ENCODE peak calls at places on chromosome X, in six cellular contexts. K, J, G, A, F and D are unnamed samples.
A peak's percentile ranks its signal among the peaks of the same experiment; 100 is the strongest.

GRCh38 chrX:33142331-33142730 is 69.0 kb downstream of the DMD start:
- DNase-seq in K (peak; percentile 53), J (no peak), G (no peak), A (no peak), F (no peak), D (no peak)

GRCh38 chrX:41922694-41923171 is 621 bp downstream of the CASK start:
- DNase-seq in K (no peak), J (peak; percentile 34), G (peak; percentile 17), A (peak; percentile 15), F (peak; percentile 29), D (peak; percentile 22)

GRCh38 chrX:259692-260355 is 21.4 kb upstream of the PLCXD1 start:
- DNase-seq in K (no peak), J (no peak), G (peak; percentile 36), A (no peak), F (peak; percentile 65), D (no peak)

GRCh38 chrX:41543022-41543421 is 95.9 kb downstream of the NYX start:
- DNase-seq in K (no peak), J (no peak), G (no peak), A (no peak), F (no peak), D (no peak)

GRCh38 chrX:29652484-29652883 is 562.9 kb upstream of the MAGEB2 start:
- DNase-seq in K (peak; percentile 47), J (no peak), G (no peak), A (no peak), F (no peak), D (no peak)

GRCh38 chrX:118189628-118190027 is 73.0 kb upstream of the KLHL13 start:
- DNase-seq in K (no peak), J (no peak), G (no peak), A (no peak), F (no peak), D (no peak)

GRCh38 chrX:1491851-1492349 is 39.2 kb upstream of the ASMTL start:
- DNase-seq in K (peak; percentile 36), J (no peak), G (no peak), A (peak; percentile 51), F (no peak), D (peak; percentile 37)

GRCh38 chrX:150454508-150455219 is 91.5 kb downstream of the MAMLD1 start:
- DNase-seq in K (no peak), J (no peak), G (no peak), A (no peak), F (no peak), D (no peak)

GRCh38 chrX:56564921-56565861 is 1.8 kb downstream of the UBQLN2 start:
- DNase-seq in K (no peak), J (no peak), G (no peak), A (no peak), F (no peak), D (peak; percentile 13)